ENCODE peak calls at places on chromosomes 12 and 14, in eight cellular contexts. One of them, this sample, is unnamed.

GRCh38 chr12:125549836-125550235 is 484.6 kb downstream of the AACS start:
- DNase-seq in Panc1: peak
- DNase-seq in GM10248: no peak
- DNase-seq in GM04504: no peak
- DNase-seq in left cardiac atrium: no peak
- DNase-seq in activated CD8-positive, alpha-beta memory T cell treated with anti-CD3 and anti-CD28 coated beads, Interleukin-2, amount 10 ng/mL, durations not matched to agents 7 days and 5 days: no peak
- DNase-seq in effector CD8-positive, alpha-beta T cell: no peak
- DNase-seq in GM06990: no peak
- DNase-seq in this sample: no peak

GRCh38 chr14:103453791-103454190 is 68.6 kb downstream of the MARK3 start:
- DNase-seq in GM04504: no peak
- DNase-seq in effector CD8-positive, alpha-beta T cell: no peak
- DNase-seq in Panc1: no peak
- DNase-seq in activated CD8-positive, alpha-beta memory T cell treated with anti-CD3 and anti-CD28 coated beads, Interleukin-2, amount 10 ng/mL, durations not matched to agents 7 days and 5 days: no peak
- DNase-seq in left cardiac atrium: no peak
- DNase-seq in GM10248: no peak
- DNase-seq in GM06990: no peak
- DNase-seq in this sample: no peak

GRCh38 chr14:95460647-95461478 is 55.6 kb downstream of the SYNE3 start:
- DNase-seq in GM10248: no peak
- DNase-seq in GM04504: peak
- DNase-seq in effector CD8-positive, alpha-beta T cell: no peak
- DNase-seq in Panc1: no peak
- DNase-seq in left cardiac atrium: peak
- DNase-seq in GM06990: no peak
- DNase-seq in activated CD8-positive, alpha-beta memory T cell treated with anti-CD3 and anti-CD28 coated beads, Interleukin-2, amount 10 ng/mL, durations not matched to agents 7 days and 5 days: no peak
- DNase-seq in this sample: no peak

GRCh38 chr12:109925185-109925835 is 25.2 kb downstream of the TCHP start:
- DNase-seq in GM10248: no peak
- DNase-seq in GM04504: no peak
- DNase-seq in left cardiac atrium: no peak
- DNase-seq in effector CD8-positive, alpha-beta T cell: no peak
- DNase-seq in activated CD8-positive, alpha-beta memory T cell treated with anti-CD3 and anti-CD28 coated beads, Interleukin-2, amount 10 ng/mL, durations not matched to agents 7 days and 5 days: no peak
- DNase-seq in Panc1: no peak
- DNase-seq in GM06990: no peak
- DNase-seq in this sample: no peak

GRCh38 chr12:13099910-13100609 is 3.4 kb downstream of the GSG1 start:
- DNase-seq in GM06990: no peak
- DNase-seq in Panc1: no peak
- DNase-seq in effector CD8-positive, alpha-beta T cell: no peak
- DNase-seq in activated CD8-positive, alpha-beta memory T cell treated with anti-CD3 and anti-CD28 coated beads, Interleukin-2, amount 10 ng/mL, durations not matched to agents 7 days and 5 days: no peak
- DNase-seq in GM04504: no peak
- DNase-seq in GM10248: no peak
- DNase-seq in left cardiac atrium: no peak
- DNase-seq in this sample: no peak

GRCh38 chr14:62938774-62939173 is 106.5 kb downstream of the KCNH5 start:
- DNase-seq in left cardiac atrium: no peak
- DNase-seq in Panc1: no peak
- DNase-seq in activated CD8-positive, alpha-beta memory T cell treated with anti-CD3 and anti-CD28 coated beads, Interleukin-2, amount 10 ng/mL, durations not matched to agents 7 days and 5 days: no peak
- DNase-seq in GM04504: no peak
- DNase-seq in effector CD8-positive, alpha-beta T cell: no peak
- DNase-seq in GM06990: no peak
- DNase-seq in GM10248: no peak
- DNase-seq in this sample: no peak

GRCh38 chr14:67533754-67534085 is 630 bp downstream of the PLEKHH1 start:
- DNase-seq in effector CD8-positive, alpha-beta T cell: no peak
- DNase-seq in left cardiac atrium: no peak
- DNase-seq in GM04504: no peak
- DNase-seq in Panc1: no peak
- DNase-seq in GM06990: no peak
- DNase-seq in GM10248: no peak
- DNase-seq in activated CD8-positive, alpha-beta memory T cell treated with anti-CD3 and anti-CD28 coated beads, Interleukin-2, amount 10 ng/mL, durations not matched to agents 7 days and 5 days: no peak
- DNase-seq in this sample: no peak

GRCh38 chr12:122501489-122501989 is 807 bp upstream of the ZCCHC8 start:
- DNase-seq in left cardiac atrium: no peak
- DNase-seq in Panc1: no peak
- DNase-seq in GM06990: peak
- DNase-seq in effector CD8-positive, alpha-beta T cell: no peak
- DNase-seq in GM10248: no peak
- DNase-seq in GM04504: no peak
- DNase-seq in activated CD8-positive, alpha-beta memory T cell treated with anti-CD3 and anti-CD28 coated beads, Interleukin-2, amount 10 ng/mL, durations not matched to agents 7 days and 5 days: no peak
- DNase-seq in this sample: no peak

GRCh38 chr12:111636209-111636928 is 37.3 kb upstream of the ATXN2 start:
- DNase-seq in left cardiac atrium: peak
- DNase-seq in Panc1: no peak
- DNase-seq in GM06990: no peak
- DNase-seq in activated CD8-positive, alpha-beta memory T cell treated with anti-CD3 and anti-CD28 coated beads, Interleukin-2, amount 10 ng/mL, durations not matched to agents 7 days and 5 days: no peak
- DNase-seq in effector CD8-positive, alpha-beta T cell: no peak
- DNase-seq in GM04504: peak
- DNase-seq in GM10248: no peak
- DNase-seq in this sample: peak

GRCh38 chr12:4224211-4224878 is 49.2 kb upstream of the CCND2 start:
- DNase-seq in Panc1: no peak
- DNase-seq in GM04504: no peak
- DNase-seq in GM10248: no peak
- DNase-seq in activated CD8-positive, alpha-beta memory T cell treated with anti-CD3 and anti-CD28 coated beads, Interleukin-2, amount 10 ng/mL, durations not matched to agents 7 days and 5 days: no peak
- DNase-seq in left cardiac atrium: no peak
- DNase-seq in GM06990: no peak
- DNase-seq in effector CD8-positive, alpha-beta T cell: no peak
- DNase-seq in this sample: no peak

GRCh38 chr12:55651314-55651703 is 14.6 kb downstream of the OR10P1 start:
- DNase-seq in GM06990: no peak
- DNase-seq in GM04504: no peak
- DNase-seq in GM10248: no peak
- DNase-seq in activated CD8-positive, alpha-beta memory T cell treated with anti-CD3 and anti-CD28 coated beads, Interleukin-2, amount 10 ng/mL, durations not matched to agents 7 days and 5 days: no peak
- DNase-seq in left cardiac atrium: no peak
- DNase-seq in effector CD8-positive, alpha-beta T cell: no peak
- DNase-seq in Panc1: no peak
- DNase-seq in this sample: no peak

GRCh38 chr12:65121049-65121955 is at the start of gene WIF1:
- DNase-seq in Panc1: no peak
- DNase-seq in GM06990: peak
- DNase-seq in effector CD8-positive, alpha-beta T cell: no peak
- DNase-seq in GM10248: peak
- DNase-seq in left cardiac atrium: peak
- DNase-seq in GM04504: no peak
- DNase-seq in activated CD8-positive, alpha-beta memory T cell treated with anti-CD3 and anti-CD28 coated beads, Interleukin-2, amount 10 ng/mL, durations not matched to agents 7 days and 5 days: no peak
- DNase-seq in this sample: peak

GRCh38 chr14:57290753-57291152 is 22.0 kb downstream of the AP5M1 start:
- DNase-seq in effector CD8-positive, alpha-beta T cell: no peak
- DNase-seq in left cardiac atrium: no peak
- DNase-seq in GM06990: no peak
- DNase-seq in GM10248: no peak
- DNase-seq in GM04504: no peak
- DNase-seq in activated CD8-positive, alpha-beta memory T cell treated with anti-CD3 and anti-CD28 coated beads, Interleukin-2, amount 10 ng/mL, durations not matched to agents 7 days and 5 days: no peak
- DNase-seq in Panc1: no peak
- DNase-seq in this sample: no peak

GRCh38 chr12:5565933-5566632 is 134.2 kb downstream of the NTF3 start:
- DNase-seq in left cardiac atrium: no peak
- DNase-seq in effector CD8-positive, alpha-beta T cell: no peak
- DNase-seq in Panc1: no peak
- DNase-seq in GM06990: no peak
- DNase-seq in activated CD8-positive, alpha-beta memory T cell treated with anti-CD3 and anti-CD28 coated beads, Interleukin-2, amount 10 ng/mL, durations not matched to agents 7 days and 5 days: no peak
- DNase-seq in GM04504: peak
- DNase-seq in GM10248: no peak
- DNase-seq in this sample: no peak

GRCh38 chr12:46771268-46771837 is 54.4 kb downstream of the SLC38A4 start:
- DNase-seq in Panc1: no peak
- DNase-seq in left cardiac atrium: no peak
- DNase-seq in GM04504: no peak
- DNase-seq in effector CD8-positive, alpha-beta T cell: no peak
- DNase-seq in GM10248: no peak
- DNase-seq in GM06990: no peak
- DNase-seq in activated CD8-positive, alpha-beta memory T cell treated with anti-CD3 and anti-CD28 coated beads, Interleukin-2, amount 10 ng/mL, durations not matched to agents 7 days and 5 days: no peak
- DNase-seq in this sample: no peak

GRCh38 chr12:77816196-77816595 is 14.5 kb upstream of the NAV3 start:
- DNase-seq in effector CD8-positive, alpha-beta T cell: no peak
- DNase-seq in GM04504: no peak
- DNase-seq in GM06990: peak
- DNase-seq in Panc1: no peak
- DNase-seq in activated CD8-positive, alpha-beta memory T cell treated with anti-CD3 and anti-CD28 coated beads, Interleukin-2, amount 10 ng/mL, durations not matched to agents 7 days and 5 days: no peak
- DNase-seq in left cardiac atrium: no peak
- DNase-seq in GM10248: peak
- DNase-seq in this sample: no peak

GRCh38 chr12:131395971-131396573 is 314.8 kb upstream of the SFSWAP start:
- DNase-seq in GM06990: no peak
- DNase-seq in effector CD8-positive, alpha-beta T cell: no peak
- DNase-seq in left cardiac atrium: no peak
- DNase-seq in activated CD8-positive, alpha-beta memory T cell treated with anti-CD3 and anti-CD28 coated beads, Interleukin-2, amount 10 ng/mL, durations not matched to agents 7 days and 5 days: no peak
- DNase-seq in GM04504: no peak
- DNase-seq in GM10248: no peak
- DNase-seq in Panc1: no peak
- DNase-seq in this sample: no peak

GRCh38 chr14:52473557-52473956 is 78.7 kb downstream of the TXNDC16 start:
- DNase-seq in activated CD8-positive, alpha-beta memory T cell treated with anti-CD3 and anti-CD28 coated beads, Interleukin-2, amount 10 ng/mL, durations not matched to agents 7 days and 5 days: no peak
- DNase-seq in effector CD8-positive, alpha-beta T cell: no peak
- DNase-seq in Panc1: no peak
- DNase-seq in GM10248: peak
- DNase-seq in left cardiac atrium: no peak
- DNase-seq in GM04504: peak
- DNase-seq in GM06990: no peak
- DNase-seq in this sample: no peak

GRCh38 chr14:70724944-70725343 is 83.2 kb downstream of the TTC9 start:
- DNase-seq in GM04504: no peak
- DNase-seq in activated CD8-positive, alpha-beta memory T cell treated with anti-CD3 and anti-CD28 coated beads, Interleukin-2, amount 10 ng/mL, durations not matched to agents 7 days and 5 days: no peak
- DNase-seq in effector CD8-positive, alpha-beta T cell: no peak
- DNase-seq in GM10248: no peak
- DNase-seq in Panc1: no peak
- DNase-seq in left cardiac atrium: no peak
- DNase-seq in GM06990: no peak
- DNase-seq in this sample: no peak

GRCh38 chr12:2136901-2137300 is 84.1 kb downstream of the CACNA1C start:
- DNase-seq in Panc1: no peak
- DNase-seq in activated CD8-positive, alpha-beta memory T cell treated with anti-CD3 and anti-CD28 coated beads, Interleukin-2, amount 10 ng/mL, durations not matched to agents 7 days and 5 days: no peak
- DNase-seq in effector CD8-positive, alpha-beta T cell: no peak
- DNase-seq in left cardiac atrium: no peak
- DNase-seq in GM10248: no peak
- DNase-seq in GM06990: no peak
- DNase-seq in GM04504: no peak
- DNase-seq in this sample: no peak

GRCh38 chr12:14157129-14157747 is 175.8 kb upstream of the GRIN2B start:
- DNase-seq in left cardiac atrium: no peak
- DNase-seq in activated CD8-positive, alpha-beta memory T cell treated with anti-CD3 and anti-CD28 coated beads, Interleukin-2, amount 10 ng/mL, durations not matched to agents 7 days and 5 days: no peak
- DNase-seq in GM10248: peak
- DNase-seq in GM06990: peak
- DNase-seq in GM04504: no peak
- DNase-seq in effector CD8-positive, alpha-beta T cell: no peak
- DNase-seq in Panc1: no peak
- DNase-seq in this sample: no peak

This sample was measured in heart right ventricle.